ENCODE peak calls at places on chromosomes 7 and 10, in nine cellular contexts. N is T follicular helper cell, R is EL, G is HTR-8/SVneo, K is lung, B is NCI-H1092, P is 8988T, L is NCI-H69, O is pulmonary artery endothelial cell. E is an unnamed sample.

GRCh38 chr7:156544919-156545715 is 95.5 kb upstream of the RNF32 start:
- DNase-seq in K (no peak), P (no peak), L (peak), N (no peak), O (no peak), G (no peak), B (no peak), R (no peak), E (no peak)

GRCh38 chr7:149375234-149376008 is 85.4 kb downstream of the ZNF777 start:
- DNase-seq in K (no peak), N (no peak), R (no peak), L (peak), P (no peak), G (no peak), O (no peak), B (no peak), E (no peak)

GRCh38 chr7:78514653-78515052 is 716.1 kb downstream of the PHTF2 start:
- DNase-seq in N (no peak), B (peak), K (no peak), P (no peak), G (no peak), O (no peak), L (peak), R (no peak), E (no peak)

GRCh38 chr10:110442746-110443145 is 55.0 kb upstream of the DUSP5 start:
- DNase-seq in B (no peak), G (no peak), N (no peak), R (no peak), P (no peak), K (no peak), O (no peak), L (no peak), E (no peak)

GRCh38 chr7:130150587-130150986 is 54.6 kb downstream of the TMEM209 start:
- DNase-seq in P (no peak), O (no peak), K (no peak), B (no peak), G (no peak), R (no peak), L (peak), N (no peak), E (no peak)

GRCh38 chr7:116342125-116342524 is 131.8 kb downstream of the TES start:
- DNase-seq in N (no peak), R (no peak), G (no peak), L (no peak), P (no peak), B (no peak), K (no peak), O (no peak), E (peak)

GRCh38 chr10:13658864-13659685 is 72.3 kb downstream of the PRPF18 start:
- DNase-seq in G (no peak), K (no peak), R (no peak), O (no peak), B (no peak), P (no peak), L (no peak), N (no peak), E (no peak)

GRCh38 chr7:128831178-128831993 is 1.2 kb downstream of the FLNC start:
- DNase-seq in O (no peak), K (no peak), G (peak), N (no peak), P (no peak), R (peak), L (peak), B (no peak), E (peak)

GRCh38 chr10:18719811-18720210 is 60.6 kb downstream of the ARL5B start:
- DNase-seq in L (no peak), G (no peak), P (no peak), B (no peak), R (no peak), N (no peak), O (no peak), K (no peak), E (no peak)

GRCh38 chr10:14184841-14185500 is 145.8 kb downstream of the FRMD4A start:
- DNase-seq in P (no peak), R (peak), K (no peak), B (no peak), L (peak), G (no peak), N (peak), O (no peak), E (no peak)

GRCh38 chr10:29141761-29142160 is 147.1 kb upstream of the LYZL1 start:
- DNase-seq in O (peak), L (no peak), G (no peak), R (peak), P (no peak), N (no peak), B (no peak), K (no peak), E (peak)

GRCh38 chr10:8229153-8229552 is 174.7 kb downstream of the GATA3 start:
- DNase-seq in K (no peak), N (no peak), O (no peak), G (no peak), R (no peak), B (no peak), L (no peak), P (no peak), E (no peak)

GRCh38 chr10:16809074-16809718 is 8.0 kb downstream of the RSU1 start:
- DNase-seq in B (no peak), O (no peak), R (peak), G (peak), P (no peak), K (no peak), N (peak), L (peak), E (peak)

GRCh38 chr10:73773152-73773879 is 8.5 kb upstream of the CHCHD1 start:
- DNase-seq in G (no peak), K (no peak), B (no peak), P (no peak), O (no peak), L (peak), N (no peak), R (peak), E (peak)

GRCh38 chr10:102114861-102115618 is 5.1 kb downstream of the LDB1 start:
- DNase-seq in G (peak), O (no peak), P (peak), R (peak), N (peak), K (peak), B (peak), L (peak), E (peak)

GRCh38 chr7:45162943-45163691 is 5.5 kb downstream of the RAMP3 start:
- DNase-seq in K (no peak), O (no peak), B (no peak), L (no peak), R (no peak), G (no peak), P (no peak), N (no peak), E (no peak)

GRCh38 chr7:43686991-43687390 is 42.3 kb downstream of the COA1 start:
- DNase-seq in P (no peak), G (no peak), R (no peak), K (no peak), L (no peak), B (no peak), N (no peak), O (no peak), E (no peak)

GRCh38 chr10:106511917-106512316 is 652.6 kb downstream of the SORCS1 start:
- DNase-seq in R (no peak), P (no peak), O (no peak), L (no peak), K (no peak), G (no peak), N (no peak), B (no peak), E (no peak)

GRCh38 chr10:79222186-79222585 is 125.1 kb upstream of the PPIF start:
- DNase-seq in G (no peak), R (no peak), L (no peak), N (no peak), K (no peak), P (no peak), O (no peak), B (no peak), E (no peak)

GRCh38 chr10:80535671-80536360 is 1.9 kb upstream of the SH2D4B start:
- DNase-seq in K (peak), P (peak), N (peak), B (peak), G (no peak), O (no peak), L (peak), R (no peak), E (no peak)

GRCh38 chr10:118238573-118239240 is 103.4 kb downstream of the FAM204A start:
- DNase-seq in N (no peak), O (no peak), K (no peak), B (no peak), L (peak), R (peak), G (no peak), P (no peak), E (peak)

GRCh38 chr10:103442031-103442461 is 10.1 kb downstream of the CALHM2 start:
- DNase-seq in B (no peak), O (no peak), P (no peak), R (peak), K (no peak), N (no peak), G (no peak), L (no peak), E (peak)

GRCh38 chr10:131094406-131095108 is 217.0 kb downstream of the TCERG1L start:
- DNase-seq in R (no peak), G (no peak), K (no peak), L (peak), P (no peak), B (no peak), O (no peak), N (no peak), E (no peak)

GRCh38 chr10:13885238-13885990 is 298.6 kb downstream of the PRPF18 start:
- DNase-seq in K (no peak), L (no peak), R (no peak), N (no peak), O (no peak), P (no peak), G (no peak), B (no peak), E (no peak)

GRCh38 chr7:112022128-112022527 is 184.1 kb downstream of the DOCK4 start:
- DNase-seq in O (no peak), K (no peak), N (no peak), B (no peak), P (no peak), R (no peak), L (peak), G (no peak), E (no peak)

GRCh38 chr10:73648252-73648651 is 7.0 kb upstream of the MYOZ1 start:
- DNase-seq in P (no peak), L (no peak), R (no peak), G (no peak), K (no peak), N (no peak), B (no peak), O (no peak), E (no peak)

GRCh38 chr10:113056468-113057021 is 106.5 kb downstream of the TCF7L2 start:
- DNase-seq in B (no peak), R (peak), G (peak), L (no peak), O (no peak), K (no peak), N (no peak), P (no peak), E (peak)

GRCh38 chr7:80921130-80921529 is 2.3 kb upstream of the SEMA3C start:
- DNase-seq in N (no peak), L (peak), O (no peak), B (no peak), R (no peak), K (no peak), P (no peak), G (no peak), E (no peak)

GRCh38 chr10:28349892-28350291 is 47.0 kb upstream of the MPP7 start:
- DNase-seq in O (no peak), P (no peak), B (no peak), R (no peak), N (no peak), K (no peak), L (no peak), G (no peak), E (no peak)

GRCh38 chr10:3761916-3762708 is 22.9 kb downstream of the KLF6 start:
- DNase-seq in G (no peak), N (no peak), R (peak), K (no peak), P (no peak), B (no peak), O (no peak), L (no peak), E (no peak)

GRCh38 chr10:102621418-102622325 is 22.6 kb upstream of the TRIM8 start:
- DNase-seq in K (no peak), N (no peak), G (no peak), B (no peak), R (no peak), P (no peak), O (no peak), L (no peak), E (no peak)

GRCh38 chr10:49110684-49111319 is 4.5 kb downstream of the VSTM4 start:
- DNase-seq in K (peak), G (no peak), O (no peak), P (no peak), R (no peak), B (no peak), L (no peak), N (no peak), E (no peak)

GRCh38 chr7:81583882-81584533 is 185.8 kb downstream of the HGF start:
- DNase-seq in P (no peak), G (peak), N (no peak), B (no peak), L (no peak), K (no peak), R (peak), O (no peak), E (peak)

GRCh38 chr7:138226851-138227250 is 150.6 kb downstream of the AKR1D1 start:
- DNase-seq in G (no peak), P (no peak), L (no peak), R (no peak), O (no peak), N (no peak), K (no peak), B (no peak), E (no peak)

GRCh38 chr10:87920538-87920937 is 57.1 kb downstream of the PTEN start:
- DNase-seq in O (no peak), P (no peak), G (no peak), K (no peak), N (no peak), B (no peak), R (no peak), L (no peak), E (no peak)

GRCh38 chr10:99827906-99828305 is 45.5 kb downstream of the ABCC2 start:
- DNase-seq in R (peak), K (no peak), P (no peak), O (no peak), G (no peak), N (no peak), L (no peak), B (no peak), E (peak)

GRCh38 chr7:41121228-41121627 is 581.7 kb downstream of the INHBA start:
- DNase-seq in N (no peak), P (no peak), L (no peak), K (no peak), R (no peak), B (no peak), O (no peak), G (no peak), E (no peak)

GRCh38 chr7:8109196-8110022 is 140.8 kb downstream of the GLCCI1 start:
- DNase-seq in R (peak), N (no peak), B (no peak), G (no peak), O (no peak), K (no peak), L (no peak), P (no peak), E (peak)

GRCh38 chr7:158281441-158281840 is 306.2 kb downstream of the PTPRN2 start:
- DNase-seq in N (no peak), K (no peak), R (no peak), B (no peak), G (no peak), O (no peak), P (no peak), L (no peak), E (no peak)